ENCODE peak calls at places on chromosomes 2 and 18, in eight cellular contexts. O, V, K, J, C, P, I and F are unnamed samples.

GRCh38 chr2:240837621-240838020 is 17.6 kb upstream of the KIF1A start:
- DNase-seq in O (no peak), V (no peak), K (no peak), J (no peak), C (no peak), P (no peak), I (no peak), F (no peak)

GRCh38 chr18:48827321-48828200 is 123.2 kb downstream of the SMAD7 start:
- DNase-seq in O (no peak), V (no peak), K (peak; percentile 58), J (peak; percentile 84), C (no peak), P (peak; percentile 51), I (peak; percentile 73), F (no peak)

GRCh38 chr18:23316986-23317385 is 136.1 kb upstream of the RIOK3 start:
- DNase-seq in O (no peak), V (peak; percentile 44), K (no peak), J (no peak), C (no peak), P (no peak), I (no peak), F (no peak)

GRCh38 chr2:76953733-76954347 is 568.3 kb downstream of the LRRTM4 start:
- DNase-seq in O (peak; percentile 43), V (peak; percentile 61), K (no peak), J (peak; percentile 84), C (no peak), P (peak; percentile 43), I (peak; percentile 41), F (peak; percentile 1)

GRCh38 chr18:57705861-57706590 is 84.4 kb upstream of the NARS1 start:
- DNase-seq in O (no peak), V (peak; percentile 81), K (no peak), J (no peak), C (no peak), P (peak; percentile 92), I (no peak), F (no peak)

GRCh38 chr18:59143441-59143840 is 3.8 kb downstream of the SEC11C start:
- DNase-seq in O (no peak), V (no peak), K (no peak), J (no peak), C (no peak), P (no peak), I (peak; percentile 41), F (no peak)

GRCh38 chr2:159226059-159226461 is 60.4 kb downstream of the WDSUB1 start:
- DNase-seq in O (no peak), V (peak; percentile 47), K (no peak), J (no peak), C (no peak), P (peak; percentile 42), I (peak; percentile 52), F (no peak)

GRCh38 chr2:11855120-11855760 is 108.8 kb downstream of the LPIN1 start:
- DNase-seq in O (no peak), V (no peak), K (no peak), J (peak; percentile 13), C (no peak), P (no peak), I (no peak), F (no peak)

GRCh38 chr2:216710531-216711282 is 15.4 kb upstream of the IGFBP5 start:
- DNase-seq in O (no peak), V (peak; percentile 30), K (no peak), J (no peak), C (peak; percentile 75), P (no peak), I (peak; percentile 69), F (no peak)

GRCh38 chr18:56458770-56459450 is 179.5 kb downstream of the TXNL1 start:
- DNase-seq in O (no peak), V (no peak), K (no peak), J (no peak), C (no peak), P (no peak), I (no peak), F (no peak)

GRCh38 chr2:162234620-162235462 is 8.4 kb downstream of the FAP start:
- DNase-seq in O (no peak), V (no peak), K (no peak), J (no peak), C (peak; percentile 59), P (no peak), I (no peak), F (no peak)

GRCh38 chr18:61972389-61973264 is 79.8 kb upstream of the RNF152 start:
- DNase-seq in O (no peak), V (no peak), K (no peak), J (no peak), C (no peak), P (no peak), I (no peak), F (no peak)

GRCh38 chr18:48840491-48840877 is 110.3 kb downstream of the SMAD7 start:
- DNase-seq in O (no peak), V (no peak), K (no peak), J (no peak), C (peak; percentile 25), P (no peak), I (no peak), F (no peak)

GRCh38 chr2:178804791-178805190 is 2.4 kb downstream of the TTN start:
- DNase-seq in O (no peak), V (peak; percentile 53), K (no peak), J (peak; percentile 67), C (no peak), P (no peak), I (peak; percentile 16), F (no peak)
- H3K4me3 ChIP-seq in O (no peak overlapping the region), V (no peak overlapping the region), K (peak overlapping the region; percentile 56), J (peak overlapping the region; percentile 89), C (peak overlapping the region; percentile 51), P (no peak overlapping the region), I (no peak overlapping the region), F (no peak overlapping the region)

GRCh38 chr2:20897047-20897446 is 74.1 kb upstream of the LDAH start:
- DNase-seq in O (no peak), V (no peak), K (no peak), J (no peak), C (no peak), P (no peak), I (no peak), F (no peak)
- H3K27me3 ChIP-seq in O (no peaks in the 10 kb centered on the region), V (peaks cover 45% of the 10 kb centered on the region), K (no peaks in the 10 kb centered on the region), J (no peaks in the 10 kb centered on the region), C (peaks cover 3% of the 10 kb centered on the region), P (peaks cover 60% of the 10 kb centered on the region), I (peaks cover 1% of the 10 kb centered on the region), F (no peaks in the 10 kb centered on the region)

DNA sequence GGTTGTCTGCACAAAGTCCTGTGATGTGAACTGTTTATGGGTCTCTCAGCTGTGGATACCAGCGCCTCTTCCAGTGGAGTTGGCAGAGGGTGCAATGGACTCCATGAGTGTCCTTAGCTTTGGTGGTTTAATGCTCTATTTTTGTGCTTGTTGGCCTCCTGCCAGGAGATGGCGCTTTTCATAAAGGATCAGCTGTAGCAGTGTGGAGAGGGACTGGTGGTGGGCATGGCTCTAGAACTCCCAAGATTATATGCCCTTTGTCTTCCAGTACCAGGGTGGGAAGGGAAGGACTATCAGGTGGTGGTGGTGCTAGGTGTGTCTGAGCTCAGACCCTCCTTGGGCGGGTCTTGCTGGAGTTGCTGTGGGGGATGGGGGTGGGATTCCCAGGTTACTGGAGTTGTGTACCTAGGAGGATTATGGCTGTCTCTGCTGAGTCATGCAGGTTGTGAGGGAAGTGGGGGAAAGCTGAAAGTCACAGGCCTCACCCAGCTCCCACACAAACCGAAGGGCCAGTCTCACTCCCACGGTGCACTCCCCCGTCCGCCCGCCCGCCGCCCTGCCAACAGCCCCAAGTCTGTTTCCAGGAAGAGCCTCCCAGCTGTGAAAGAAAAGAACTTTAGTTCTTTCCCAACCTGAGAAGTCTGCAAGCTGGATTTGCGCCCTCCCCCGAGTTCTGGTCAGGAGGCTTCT is 108.1 kb downstream of the MARCO start:
- DNase-seq in O (no peak), V (no peak), K (no peak), J (peak; percentile 41), C (no peak), P (no peak), I (no peak), F (no peak)
- TF ChIP-seq CTCF in O (no peak), V (no peak), K (no peak), J (no peak), C (no peak), P (no peak), I (no peak), F (no peak)

GRCh38 chr2:38621018-38621417 is 18.3 kb upstream of the HNRNPLL start:
- DNase-seq in O (no peak), V (no peak), K (no peak), J (no peak), C (no peak), P (no peak), I (no peak), F (no peak)
- H3K4me3 ChIP-seq in O (no peak overlapping the region), V (no peak overlapping the region), K (no peak overlapping the region), J (no peak overlapping the region), C (no peak overlapping the region), P (no peak overlapping the region), I (no peak overlapping the region), F (no peak overlapping the region)

GRCh38 chr2:70889716-70890037 is 46.0 kb upstream of the ATP6V1B1 start:
- DNase-seq in O (no peak), V (no peak), K (peak; percentile 28), J (no peak), C (no peak), P (no peak), I (no peak), F (no peak)
- H3K27me3 ChIP-seq in O (peaks cover 20% of the 10 kb centered on the region), V (peaks cover 41% of the 10 kb centered on the region), K (peaks cover 38% of the 10 kb centered on the region), J (peaks cover 100% of the 10 kb centered on the region), C (peaks cover 95% of the 10 kb centered on the region), P (peaks cover 36% of the 10 kb centered on the region), I (peaks cover 92% of the 10 kb centered on the region), F (peaks cover 97% of the 10 kb centered on the region)

DNA sequence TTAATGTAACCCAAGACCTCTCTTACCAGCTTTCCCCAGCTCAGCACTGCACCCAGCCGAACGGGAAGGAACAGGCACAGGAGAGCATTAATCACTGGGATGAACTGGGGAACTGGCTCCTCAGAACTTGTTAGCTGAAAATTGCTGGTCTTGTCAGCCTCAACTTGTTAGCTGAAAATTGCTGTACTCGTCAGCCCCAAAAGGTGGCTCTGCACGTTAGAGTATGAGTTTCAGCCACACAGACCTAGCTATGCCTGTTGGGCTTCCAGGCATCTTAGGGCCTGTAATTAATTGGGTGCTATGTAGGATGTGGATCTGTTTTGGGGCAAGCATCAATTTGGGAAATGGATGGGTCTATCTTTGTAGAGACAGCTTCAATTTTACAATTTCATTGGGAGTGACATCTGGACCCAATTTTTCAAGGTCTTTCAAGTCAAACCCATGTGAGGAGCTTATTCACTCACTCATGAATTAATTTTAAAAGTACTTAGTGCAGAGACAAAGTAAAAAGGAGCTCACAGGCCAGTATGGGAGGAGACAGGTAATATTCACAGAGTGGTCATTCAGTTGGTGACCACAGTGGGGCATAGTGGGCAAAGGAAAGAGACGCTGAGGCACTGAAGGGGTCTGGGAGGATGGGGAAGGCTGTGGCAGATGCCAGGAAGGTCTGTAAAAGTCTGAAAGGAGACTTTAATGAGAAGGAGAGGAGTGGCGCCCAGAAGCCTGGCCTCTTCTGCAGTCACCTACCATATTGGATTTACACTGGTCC is 75.8 kb downstream of the CD8B2 start:
- DNase-seq in O (no peak), V (no peak), K (no peak), J (no peak), C (no peak), P (no peak), I (no peak), F (no peak)
- TF ChIP-seq CTCF in O (no peak), V (peak; percentile 29), K (no peak), J (no peak), C (no peak), P (no peak), I (peak; percentile 17), F (no peak)

DNA sequence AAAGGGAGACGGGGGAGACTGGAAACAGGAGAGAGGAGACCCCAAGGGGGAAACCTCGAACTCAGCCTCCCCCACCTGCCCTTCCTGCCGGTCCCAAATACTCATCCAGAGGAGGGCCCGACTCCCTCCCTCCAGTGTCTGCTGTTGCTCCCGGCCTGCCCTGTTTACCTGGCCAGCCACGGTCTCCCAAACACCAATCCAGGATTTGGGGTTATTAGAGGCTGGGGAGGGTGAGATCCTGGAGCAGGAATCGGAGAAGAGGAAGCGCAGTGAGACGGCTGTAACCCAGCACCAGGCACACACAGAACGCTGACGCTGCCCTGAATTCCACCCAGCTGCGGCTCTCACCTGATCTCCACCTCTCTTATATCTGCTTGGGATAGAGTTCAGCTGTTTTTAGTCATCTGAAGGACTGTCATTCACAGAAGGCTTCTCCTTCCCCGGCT is 213.0 kb downstream of the TNS1 start:
- DNase-seq in O (no peak), V (no peak), K (no peak), J (no peak), C (peak; percentile 40), P (no peak), I (no peak), F (no peak)
- H3K4me3 ChIP-seq in O (no peak overlapping the region), V (no peak overlapping the region), K (no peak overlapping the region), J (no peak overlapping the region), C (no peak overlapping the region), P (no peak overlapping the region), I (no peak overlapping the region), F (no peak overlapping the region)